ENCODE peak calls at places on chromosome 22, in four cellular contexts. G is PC-9, R is PC-3, C is neural progenitor cell. N is an unnamed sample. For H3K79me2 and H3F3A, the result is how much of the 10 kb centered on the place peaks cover.

GRCh38 chr22:22076361-22076760 is 93.8 kb upstream of the TOP3B start:
- DNase-seq in G (no peak), R (no peak), C (no peak), N (no peak)

GRCh38 chr22:48103126-48103875 is 1340.9 kb downstream of the TBC1D22A start:
- DNase-seq in G (no peak), R (no peak), C (no peak), N (no peak)

GRCh38 chr22:37931893-37932389 is 21.5 kb downstream of the C22orf23 start:
- DNase-seq in G (no peak), R (no peak), C (no peak), N (no peak)

GRCh38 chr22:23117890-23118646 is 23.7 kb downstream of the RSPH14 start:
- DNase-seq in G (no peak), R (no peak), C (no peak), N (no peak)

GRCh38 chr22:17266261-17266971 is 47.2 kb upstream of the ADA2 start:
- DNase-seq in G (no peak), R (no peak), C (peak), N (no peak)

GRCh38 chr22:19984201-19984753 is 32.3 kb downstream of the ARVCF start:
- DNase-seq in G (peak), R (peak), C (no peak), N (peak)

GRCh38 chr22:37240941-37241320 is 3.1 kb downstream of the RAC2 start:
- DNase-seq in G (no peak), R (no peak), C (no peak), N (no peak)

GRCh38 chr22:37082251-37082650 is 27.3 kb downstream of the TMPRSS6 start:
- DNase-seq in G (no peak), R (no peak), C (no peak), N (no peak)

GRCh38 chr22:27588273-27588672 is 213.3 kb downstream of the MN1 start:
- DNase-seq in G (no peak), R (peak), C (no peak), N (no peak)

GRCh38 chr22:36775589-36775965 is 342 bp downstream of the IFT27 start:
- DNase-seq in G (peak), R (peak), C (peak), N (peak)

GRCh38 chr22:25651332-25651731 is 86.9 kb downstream of the GRK3 start:
- DNase-seq in G (no peak), R (no peak), C (no peak), N (no peak)

GRCh38 chr22:20093437-20093836 is 13.4 kb downstream of the DGCR8 start:
- DNase-seq in G (no peak), R (no peak), C (no peak), N (no peak)

GRCh38 chr22:42438293-42438650 is 6.1 kb upstream of the NFAM1 start:
- DNase-seq in G (no peak), R (no peak), C (peak), N (no peak)

GRCh38 chr22:36540867-36541642 is 12.1 kb upstream of the EIF3D start:
- DNase-seq in G (peak), R (peak), C (no peak), N (no peak)

GRCh38 chr22:28992565-28993326 is 68.9 kb downstream of the C22orf31 start:
- DNase-seq in G (no peak), R (no peak), C (no peak), N (no peak)

GRCh38 chr22:30294066-30294465 is 4.8 kb upstream of the CASTOR1 start:
- DNase-seq in G (no peak), R (no peak), C (no peak), N (no peak)

GRCh38 chr22:35140879-35141745 is 75.2 kb downstream of the ISX start:
- DNase-seq in G (peak), R (peak), C (peak), N (no peak)

GRCh38 chr22:41447435-41448188 is 1.0 kb upstream of the TOB2 start:
- DNase-seq in G (peak), R (peak), C (peak), N (peak)

GRCh38 chr22:49869091-49869830 is 15.6 kb downstream of the ZBED4 start:
- DNase-seq in G (no peak), R (no peak), C (no peak), N (no peak)

GRCh38 chr22:49866134-49866533 is 12.5 kb downstream of the ZBED4 start:
- DNase-seq in G (no peak), R (no peak), C (no peak), N (no peak)

GRCh38 chr22:49866646-49867045 is 13.0 kb downstream of the ZBED4 start:
- DNase-seq in G (no peak), R (no peak), C (no peak), N (no peak)

GRCh38 chr22:49865156-49865555 is 11.5 kb downstream of the ZBED4 start:
- DNase-seq in G (no peak), R (no peak), C (no peak), N (no peak)

GRCh38 chr22:49867303-49868250 is 13.9 kb downstream of the ZBED4 start:
- DNase-seq in G (no peak), R (no peak), C (no peak), N (no peak)
- H3K79me2 ChIP-seq in G (half or more), R (half or more), C (half or more), N (half or more)

DNA sequence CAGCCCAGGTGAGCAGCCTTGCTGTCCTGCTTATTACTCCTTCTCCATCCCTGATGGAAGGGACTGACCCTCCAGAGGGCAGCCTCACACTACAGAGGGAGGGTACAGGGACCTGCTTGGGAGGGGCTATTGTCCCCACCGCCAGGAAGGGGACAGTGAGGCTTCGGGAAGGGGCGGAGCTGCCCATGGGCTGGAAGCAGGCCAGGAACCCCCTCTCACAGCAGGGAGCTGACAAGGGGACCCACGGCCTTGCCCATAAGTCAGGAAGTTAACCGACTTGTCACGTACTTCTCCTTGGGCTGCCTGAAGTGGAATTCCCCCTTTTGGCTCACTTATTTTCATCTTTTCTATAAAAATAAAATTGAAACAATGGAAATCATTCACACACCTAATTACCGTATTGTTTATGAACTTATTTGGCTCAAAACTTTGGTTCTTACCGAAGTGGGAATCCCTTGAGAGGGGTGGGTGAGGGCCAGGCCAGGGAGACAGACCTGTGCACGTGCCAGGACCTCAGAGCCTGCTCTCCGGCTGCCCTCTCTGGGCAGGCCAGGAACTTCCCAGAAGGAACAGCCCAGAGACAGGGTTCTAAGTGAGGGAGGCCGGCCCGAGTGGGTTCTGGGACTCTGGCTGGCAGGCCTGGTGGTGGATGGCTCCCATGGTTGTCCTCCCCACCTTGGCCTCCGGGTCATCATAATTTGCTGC is 5.8 kb downstream of the MGAT3 start:
- DNase-seq in G (no peak), R (no peak), C (peak), N (no peak)
- H3F3A ChIP-seq in G (under half), R (under half), C (under half), N (under half)

GRCh38 chr22:43505423-43505822 is 93.6 kb downstream of the MPPED1 start:
- DNase-seq in G (no peak), R (no peak), C (no peak), N (no peak)

GRCh38 chr22:43504666-43505261 is 93.0 kb downstream of the MPPED1 start:
- DNase-seq in G (no peak), R (no peak), C (no peak), N (no peak)

GRCh38 chr22:43507235-43507634 is 95.4 kb downstream of the MPPED1 start:
- DNase-seq in G (no peak), R (no peak), C (no peak), N (no peak)

GRCh38 chr22:43506487-43506886 is 94.7 kb downstream of the MPPED1 start:
- DNase-seq in G (no peak), R (no peak), C (no peak), N (no peak)

GRCh38 chr22:43505896-43506295 is 94.1 kb downstream of the MPPED1 start:
- DNase-seq in G (no peak), R (no peak), C (peak), N (no peak)
- H3K79me2 ChIP-seq in G (under half), R (under half), C (under half), N (under half)

DNA sequence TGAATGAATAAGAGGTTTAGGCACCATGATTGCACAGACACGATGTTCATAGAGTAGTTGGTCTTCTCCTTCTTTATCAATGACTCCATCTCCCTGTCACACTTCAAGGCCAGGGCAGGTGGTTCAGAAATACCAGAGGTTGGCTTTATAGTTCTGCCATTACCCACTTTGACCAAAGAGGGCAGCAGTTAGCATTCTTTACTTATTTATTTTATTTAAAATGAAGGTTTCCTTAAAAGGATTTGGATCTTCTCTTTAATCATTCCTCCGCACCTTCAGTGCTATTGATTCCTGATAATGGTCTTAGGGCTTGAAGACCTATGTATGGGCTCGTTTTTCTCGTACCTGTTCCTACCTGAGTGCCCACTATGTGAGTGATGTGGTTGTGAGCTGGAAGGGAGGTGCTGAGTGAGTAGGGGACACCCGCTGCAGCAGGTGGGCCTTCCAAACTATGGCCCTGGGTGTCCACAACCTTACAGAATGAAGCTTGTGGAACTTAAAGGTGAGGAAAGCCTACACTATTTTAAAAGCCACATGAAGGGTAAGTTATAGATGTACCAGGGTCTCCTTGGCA is 34.9 kb downstream of the TIMP3 start:
- DNase-seq in G (peak), R (peak), C (peak), N (peak)
- H3F3A ChIP-seq in G (half or more), R (under half), C (under half), N (under half)

GRCh38 chr22:46053563-46054090 is 76.7 kb upstream of the WNT7B start:
- DNase-seq in G (peak), R (peak), C (no peak), N (peak)

GRCh38 chr22:46052331-46052771 is 75.4 kb upstream of the WNT7B start:
- DNase-seq in G (no peak), R (no peak), C (no peak), N (no peak)

GRCh38 chr22:46054091-46054877 is 77.3 kb upstream of the WNT7B start:
- DNase-seq in G (no peak), R (peak), C (no peak), N (peak)

GRCh38 chr22:46051646-46052045 is 74.7 kb upstream of the WNT7B start:
- DNase-seq in G (no peak), R (no peak), C (no peak), N (no peak)

GRCh38 chr22:46052801-46053562 is 76.0 kb upstream of the WNT7B start:
- DNase-seq in G (peak), R (peak), C (no peak), N (peak)
- H3K79me2 ChIP-seq in G (under half), R (half or more), C (under half), N (under half)

GRCh38 chr22:39528080-39528661 is 4.4 kb downstream of the RPS19BP1 start:
- DNase-seq in G (peak), R (no peak), C (no peak), N (no peak)
- H3F3A ChIP-seq in G (half or more), R (under half), C (half or more), N (half or more)

DNA sequence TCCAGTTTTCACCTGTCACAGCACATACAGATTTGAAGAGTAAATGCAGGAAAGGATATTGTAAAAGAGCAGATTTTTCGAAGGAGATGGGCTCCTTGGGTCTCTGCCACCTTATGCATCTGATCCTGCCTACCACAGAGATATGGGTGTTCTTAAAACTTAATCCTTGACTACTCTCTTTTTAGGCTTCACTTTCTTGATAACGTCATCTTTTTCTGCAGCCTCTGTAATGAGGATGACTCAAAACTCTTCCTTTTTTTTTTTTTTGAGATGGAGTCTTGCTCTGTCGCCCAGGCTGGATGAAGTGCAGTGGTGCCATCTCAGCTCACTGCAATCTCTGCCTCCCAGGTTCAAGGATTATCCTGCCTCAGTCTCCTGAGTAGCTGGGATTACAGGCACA is 7.8 kb downstream of the PRR14L start:
- DNase-seq in G (no peak), R (no peak), C (no peak), N (no peak)
- H3K79me2 ChIP-seq in G (half or more), R (under half), C (half or more), N (half or more)

GRCh38 chr22:45770506-45770905 is 98.9 kb downstream of the ATXN10 start:
- DNase-seq in G (no peak), R (no peak), C (no peak), N (no peak)
- H3F3A ChIP-seq in G (under half), R (under half), C (under half), N (under half)